ENCODE peak calls at places on chromosome 18, in four cellular contexts. S is mesendoderm, E is IMR-90, P is H1. W is an unnamed sample.

GRCh38 chr18:72652990-72653593 is 109.0 kb upstream of the CBLN2 start:
- DNase-seq in S (peak; percentile 83), E (no peak), P (peak; percentile 77), W (peak; percentile 71)

GRCh38 chr18:79371536-79372210 is 24.1 kb upstream of the NFATC1 start:
- DNase-seq in S (no peak), E (no peak), P (no peak), W (no peak)

GRCh38 chr18:35371412-35372195 is 5.5 kb downstream of the ZNF396 start:
- DNase-seq in S (peak; percentile 5), E (peak; percentile 79), P (no peak), W (no peak)

GRCh38 chr18:53018791-53019190 is 678.8 kb downstream of the DCC start:
- DNase-seq in S (peak; percentile 30), E (no peak), P (no peak), W (no peak)

GRCh38 chr18:11237066-11237465 is 87.7 kb upstream of the PIEZO2 start:
- DNase-seq in S (no peak), E (no peak), P (no peak), W (no peak)

GRCh38 chr18:22155584-22155983 is 13.8 kb upstream of the GATA6 start:
- DNase-seq in S (no peak), E (no peak), P (no peak), W (no peak)

GRCh38 chr18:43662657-43663056 is 385.4 kb upstream of the SYT4 start:
- DNase-seq in S (no peak), E (peak; percentile 93), P (no peak), W (no peak)

GRCh38 chr18:79955302-79956075 is 4.0 kb upstream of the SLC66A2 start:
- DNase-seq in S (no peak), E (no peak), P (no peak), W (no peak)

GRCh38 chr18:75206637-75207297 is 2.2 kb downstream of the PTGR3 start:
- DNase-seq in S (peak; percentile 13), E (no peak), P (peak; percentile 61), W (no peak)

GRCh38 chr18:55120896-55121295 is 161.6 kb upstream of the CCDC68 start:
- DNase-seq in S (no peak), E (no peak), P (no peak), W (no peak)

GRCh38 chr18:23871410-23871809 is 143.1 kb upstream of the TTC39C start:
- DNase-seq in S (no peak), E (no peak), P (no peak), W (no peak)

GRCh38 chr18:28065031-28065792 is 111.7 kb downstream of the CDH2 start:
- DNase-seq in S (peak; percentile 98), E (peak; percentile 94), P (no peak), W (no peak)

GRCh38 chr18:35469696-35470095 is 28.1 kb downstream of the INO80C start:
- DNase-seq in S (no peak), E (peak; percentile 44), P (no peak), W (no peak)

GRCh38 chr18:39481281-39481680 is 1915.7 kb upstream of the CELF4 start:
- DNase-seq in S (no peak), E (no peak), P (no peak), W (no peak)

GRCh38 chr18:22547807-22548561 is 130.3 kb upstream of the CTAGE1 start:
- DNase-seq in S (peak; percentile 55), E (peak; percentile 53), P (no peak), W (no peak)

GRCh38 chr18:41150316-41150715 is 804.7 kb upstream of the PIK3C3 start:
- DNase-seq in S (no peak), E (no peak), P (no peak), W (no peak)

GRCh38 chr18:55320399-55321255 is 267.4 kb downstream of the TCF4 start:
- DNase-seq in S (no peak), E (peak; percentile 48), P (no peak), W (no peak)

GRCh38 chr18:5298156-5298852 is 2.8 kb upstream of the ZBTB14 start:
- DNase-seq in S (no peak), E (no peak), P (no peak), W (no peak)

GRCh38 chr18:394997-395383 is 105.5 kb downstream of the COLEC12 start:
- DNase-seq in S (peak; percentile 77), E (peak; percentile 75), P (no peak), W (no peak)

GRCh38 chr18:77004555-77005380 is 127.8 kb downstream of the MBP start:
- DNase-seq in S (no peak), E (no peak), P (no peak), W (peak; percentile 26)

GRCh38 chr18:24054130-24054529 is 39.6 kb downstream of the TTC39C start:
- DNase-seq in S (no peak), E (peak; percentile 47), P (no peak), W (no peak)

GRCh38 chr18:23341383-23341782 is 111.7 kb upstream of the RIOK3 start:
- DNase-seq in S (no peak), E (peak; percentile 28), P (no peak), W (no peak)

GRCh38 chr18:55269632-55270031 is 310.4 kb upstream of the CCDC68 start:
- DNase-seq in S (no peak), E (no peak), P (no peak), W (no peak)

GRCh38 chr18:10252494-10252893 is 201.9 kb upstream of the APCDD1 start:
- DNase-seq in S (no peak), E (no peak), P (no peak), W (no peak)

GRCh38 chr18:55861266-55861665 is 273.3 kb upstream of the TCF4 start:
- DNase-seq in S (peak; percentile 73), E (peak; percentile 60), P (no peak), W (peak; percentile 48)

GRCh38 chr18:38198956-38199355 is 633.4 kb upstream of the CELF4 start:
- DNase-seq in S (peak; percentile 15), E (no peak), P (no peak), W (no peak)

GRCh38 chr18:11034816-11035215 is 114.6 kb downstream of the PIEZO2 start:
- DNase-seq in S (no peak), E (peak; percentile 53), P (no peak), W (no peak)

GRCh38 chr18:13386891-13387801 is 168.6 kb downstream of the LDLRAD4 start:
- DNase-seq in S (no peak), E (no peak), P (no peak), W (no peak)

GRCh38 chr18:37385846-37386435 is 179.7 kb downstream of the CELF4 start:
- DNase-seq in S (no peak), E (peak; percentile 37), P (no peak), W (no peak)

GRCh38 chr18:40437517-40437916 is 1517.5 kb upstream of the PIK3C3 start:
- DNase-seq in S (peak; percentile 12), E (no peak), P (no peak), W (no peak)

GRCh38 chr18:12908706-12909105 is 24.7 kb upstream of the PTPN2 start:
- DNase-seq in S (no peak), E (no peak), P (no peak), W (no peak)

GRCh38 chr18:79850731-79851130 is 53.0 kb downstream of the KCNG2 start:
- DNase-seq in S (no peak), E (no peak), P (peak; percentile 29), W (no peak)

GRCh38 chr18:65725421-65726050 is 25.3 kb upstream of the CDH7 start:
- DNase-seq in S (peak; percentile 71), E (no peak), P (peak; percentile 67), W (peak; percentile 75)

GRCh38 chr18:48663931-48664847 is 125.4 kb downstream of the CTIF start:
- DNase-seq in S (peak; percentile 65), E (peak; percentile 36), P (peak; percentile 99), W (peak; percentile 85)

GRCh38 chr18:48661421-48661820 is 122.6 kb downstream of the CTIF start:
- DNase-seq in S (no peak), E (no peak), P (no peak), W (no peak)

GRCh38 chr18:48663096-48663930 is 124.5 kb downstream of the CTIF start:
- DNase-seq in S (no peak), E (no peak), P (no peak), W (no peak)

GRCh38 chr18:48660346-48661228 is 121.8 kb downstream of the CTIF start:
- DNase-seq in S (no peak), E (no peak), P (no peak), W (no peak)

GRCh38 chr18:48662021-48662661 is 123.3 kb downstream of the CTIF start:
- DNase-seq in S (peak; percentile 62), E (peak; percentile 78), P (no peak), W (no peak)
- H4K5ac ChIP-seq in S (no peak overlapping the region), E (peak overlapping the region; percentile 98), P (no peak overlapping the region), W (no peak overlapping the region)

GRCh38 chr18:62514570-62514969 is 8.3 kb upstream of the ZCCHC2 start:
- DNase-seq in S (no peak), E (no peak), P (no peak), W (no peak)
- H4K5ac ChIP-seq in S (no peak overlapping the region), E (no peak overlapping the region), P (no peak overlapping the region), W (no peak overlapping the region)

DNA sequence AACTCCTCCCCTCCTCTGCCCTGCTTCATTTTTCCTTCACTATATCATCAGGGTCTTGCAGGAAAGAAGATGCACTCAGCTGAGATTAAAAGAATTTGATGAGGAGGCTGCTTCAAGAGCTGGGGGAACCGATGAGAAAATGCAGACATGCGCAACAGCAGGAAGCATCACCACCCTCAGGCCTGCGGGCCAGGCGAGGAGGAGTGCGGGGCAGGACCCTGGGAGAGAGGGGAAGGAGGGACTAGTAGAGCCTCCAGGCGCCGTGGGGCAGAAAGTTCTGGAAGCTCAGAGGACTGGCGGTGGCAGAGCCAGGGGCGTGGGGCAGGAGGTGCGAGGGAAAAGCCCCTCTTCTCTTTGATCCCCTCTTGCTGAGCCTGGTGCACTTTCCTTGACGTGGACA is 108.2 kb downstream of the CD226 start:
- DNase-seq in S (no peak), E (no peak), P (no peak), W (peak; percentile 50)
- H4K5ac ChIP-seq in S (no peak overlapping the region), E (no peak overlapping the region), P (no peak overlapping the region), W (no peak overlapping the region)

GRCh38 chr18:32383040-32383819 is 87.5 kb downstream of the GAREM1 start:
- DNase-seq in S (no peak), E (peak; percentile 98), P (no peak), W (no peak)

GRCh38 chr18:32380559-32380958 is 90.1 kb downstream of the GAREM1 start:
- DNase-seq in S (peak; percentile 31), E (no peak), P (no peak), W (no peak)

GRCh38 chr18:32379891-32380290 is 90.8 kb downstream of the GAREM1 start:
- DNase-seq in S (no peak), E (peak; percentile 58), P (no peak), W (no peak)

GRCh38 chr18:32381761-32382160 is 88.9 kb downstream of the GAREM1 start:
- DNase-seq in S (no peak), E (no peak), P (no peak), W (no peak)

DNA sequence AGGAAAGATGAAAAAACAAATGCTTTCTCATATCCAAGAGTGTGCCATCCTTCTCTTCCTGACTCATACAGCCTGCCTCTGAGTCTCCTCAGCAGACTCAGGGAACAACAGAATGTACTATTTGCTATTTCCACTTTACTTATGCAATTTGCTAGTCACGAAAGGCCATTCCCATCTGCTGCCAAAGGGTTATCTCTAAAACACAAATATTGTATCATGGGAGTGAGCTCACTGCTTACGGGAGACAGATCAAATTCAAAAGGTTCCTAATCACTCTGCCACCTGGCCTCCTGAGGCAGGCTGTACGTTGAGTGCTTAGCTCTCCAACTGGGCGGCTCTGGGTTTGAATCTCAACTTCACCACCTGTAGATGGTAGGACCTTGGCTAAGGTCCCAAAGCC is 92.0 kb downstream of the GAREM1 start:
- DNase-seq in S (no peak), E (peak; percentile 90), P (no peak), W (no peak)
- H4K5ac ChIP-seq in S (no peak overlapping the region), E (no peak overlapping the region), P (no peak overlapping the region), W (no peak overlapping the region)

GRCh38 chr18:46942646-46943045 is 25.2 kb downstream of the KATNAL2 start:
- DNase-seq in S (no peak), E (no peak), P (no peak), W (no peak)
- H4K5ac ChIP-seq in S (no peak overlapping the region), E (no peak overlapping the region), P (no peak overlapping the region), W (no peak overlapping the region)